ENCODE peak calls at places on chromosomes 13 and 19, in nine cellular contexts. One of them, this sample, is unnamed.

GRCh38 chr19:58279042-58279924 is 528 bp downstream of the ZNF8 start:
- DNase-seq in CD8-positive, alpha-beta memory T cell: peak
- DNase-seq in AG09309: peak
- DNase-seq in bronchial epithelial cell: peak
- DNase-seq in brain microvascular endothelial cell: peak
- DNase-seq in heart right ventricle: peak
- DNase-seq in ovary: peak
- DNase-seq in mammary epithelial cell: peak
- DNase-seq in mucosa of descending colon: peak
- DNase-seq in this sample: no peak

GRCh38 chr13:48891586-48891985 is 84.1 kb upstream of the FNDC3A start:
- DNase-seq in CD8-positive, alpha-beta memory T cell: no peak
- DNase-seq in AG09309: no peak
- DNase-seq in bronchial epithelial cell: peak
- DNase-seq in brain microvascular endothelial cell: peak
- DNase-seq in heart right ventricle: no peak
- DNase-seq in ovary: no peak
- DNase-seq in mammary epithelial cell: peak
- DNase-seq in mucosa of descending colon: no peak
- DNase-seq in this sample: no peak

GRCh38 chr13:29516012-29516411 is 79.5 kb downstream of the SLC7A1 start:
- DNase-seq in CD8-positive, alpha-beta memory T cell: no peak
- DNase-seq in AG09309: no peak
- DNase-seq in bronchial epithelial cell: no peak
- DNase-seq in brain microvascular endothelial cell: no peak
- DNase-seq in heart right ventricle: no peak
- DNase-seq in ovary: peak
- DNase-seq in mammary epithelial cell: no peak
- DNase-seq in mucosa of descending colon: no peak
- DNase-seq in this sample: no peak

GRCh38 chr19:43574424-43575155 is 737 bp downstream of the XRCC1 start:
- DNase-seq in CD8-positive, alpha-beta memory T cell: no peak
- DNase-seq in AG09309: no peak
- DNase-seq in bronchial epithelial cell: no peak
- DNase-seq in brain microvascular endothelial cell: peak
- DNase-seq in heart right ventricle: no peak
- DNase-seq in ovary: peak
- DNase-seq in mammary epithelial cell: peak
- DNase-seq in mucosa of descending colon: no peak
- DNase-seq in this sample: no peak

GRCh38 chr19:45075215-45076028 is 856 bp downstream of the ZNF296 start:
- DNase-seq in CD8-positive, alpha-beta memory T cell: peak
- DNase-seq in AG09309: no peak
- DNase-seq in bronchial epithelial cell: peak
- DNase-seq in brain microvascular endothelial cell: no peak
- DNase-seq in heart right ventricle: peak
- DNase-seq in ovary: no peak
- DNase-seq in mammary epithelial cell: no peak
- DNase-seq in mucosa of descending colon: peak
- DNase-seq in this sample: no peak

GRCh38 chr13:100439247-100439955 is 149.2 kb downstream of the GGACT start:
- DNase-seq in CD8-positive, alpha-beta memory T cell: no peak
- DNase-seq in AG09309: no peak
- DNase-seq in bronchial epithelial cell: no peak
- DNase-seq in brain microvascular endothelial cell: no peak
- DNase-seq in heart right ventricle: no peak
- DNase-seq in ovary: no peak
- DNase-seq in mammary epithelial cell: no peak
- DNase-seq in mucosa of descending colon: no peak
- DNase-seq in this sample: no peak

GRCh38 chr19:33796164-33797100 is at the start of gene KCTD15:
- DNase-seq in CD8-positive, alpha-beta memory T cell: no peak
- DNase-seq in AG09309: no peak
- DNase-seq in bronchial epithelial cell: no peak
- DNase-seq in brain microvascular endothelial cell: no peak
- DNase-seq in heart right ventricle: no peak
- DNase-seq in ovary: peak
- DNase-seq in mammary epithelial cell: peak
- DNase-seq in mucosa of descending colon: peak
- DNase-seq in this sample: no peak

GRCh38 chr19:48413879-48414623 is 20.6 kb downstream of the GRIN2D start:
- DNase-seq in CD8-positive, alpha-beta memory T cell: no peak
- DNase-seq in AG09309: no peak
- DNase-seq in bronchial epithelial cell: peak
- DNase-seq in brain microvascular endothelial cell: no peak
- DNase-seq in heart right ventricle: no peak
- DNase-seq in ovary: no peak
- DNase-seq in mammary epithelial cell: peak
- DNase-seq in mucosa of descending colon: no peak
- DNase-seq in this sample: no peak

GRCh38 chr13:83221256-83221655 is 661.0 kb downstream of the SLITRK1 start:
- DNase-seq in CD8-positive, alpha-beta memory T cell: no peak
- DNase-seq in AG09309: no peak
- DNase-seq in bronchial epithelial cell: no peak
- DNase-seq in brain microvascular endothelial cell: no peak
- DNase-seq in heart right ventricle: no peak
- DNase-seq in ovary: no peak
- DNase-seq in mammary epithelial cell: no peak
- DNase-seq in mucosa of descending colon: no peak
- DNase-seq in this sample: peak

GRCh38 chr19:16458391-16459128 is 13.2 kb downstream of the EPS15L1 start:
- DNase-seq in CD8-positive, alpha-beta memory T cell: no peak
- DNase-seq in AG09309: no peak
- DNase-seq in bronchial epithelial cell: no peak
- DNase-seq in brain microvascular endothelial cell: no peak
- DNase-seq in heart right ventricle: no peak
- DNase-seq in ovary: no peak
- DNase-seq in mammary epithelial cell: no peak
- DNase-seq in mucosa of descending colon: no peak
- DNase-seq in this sample: no peak

GRCh38 chr19:45322311-45322710 is 364 bp downstream of the CKM start:
- DNase-seq in CD8-positive, alpha-beta memory T cell: no peak
- DNase-seq in AG09309: no peak
- DNase-seq in bronchial epithelial cell: no peak
- DNase-seq in brain microvascular endothelial cell: no peak
- DNase-seq in heart right ventricle: no peak
- DNase-seq in ovary: no peak
- DNase-seq in mammary epithelial cell: no peak
- DNase-seq in mucosa of descending colon: no peak
- DNase-seq in this sample: peak

GRCh38 chr13:39016789-39017188 is 21.1 kb downstream of the PROSER1 start:
- DNase-seq in CD8-positive, alpha-beta memory T cell: peak
- DNase-seq in AG09309: no peak
- DNase-seq in bronchial epithelial cell: peak
- DNase-seq in brain microvascular endothelial cell: no peak
- DNase-seq in heart right ventricle: no peak
- DNase-seq in ovary: no peak
- DNase-seq in mammary epithelial cell: peak
- DNase-seq in mucosa of descending colon: no peak
- DNase-seq in this sample: no peak

GRCh38 chr13:47679391-47679790 is 321.7 kb downstream of the SUCLA2 start:
- DNase-seq in CD8-positive, alpha-beta memory T cell: no peak
- DNase-seq in AG09309: peak
- DNase-seq in bronchial epithelial cell: peak
- DNase-seq in brain microvascular endothelial cell: peak
- DNase-seq in heart right ventricle: no peak
- DNase-seq in ovary: no peak
- DNase-seq in mammary epithelial cell: peak
- DNase-seq in mucosa of descending colon: no peak
- DNase-seq in this sample: no peak

GRCh38 chr13:26679411-26679810 is 81.2 kb downstream of the GPR12 start:
- DNase-seq in CD8-positive, alpha-beta memory T cell: no peak
- DNase-seq in AG09309: no peak
- DNase-seq in bronchial epithelial cell: peak
- DNase-seq in brain microvascular endothelial cell: peak
- DNase-seq in heart right ventricle: no peak
- DNase-seq in ovary: no peak
- DNase-seq in mammary epithelial cell: peak
- DNase-seq in mucosa of descending colon: no peak
- DNase-seq in this sample: no peak

GRCh38 chr19:29245221-29245620 is 32.3 kb upstream of the UQCRFS1 start:
- DNase-seq in CD8-positive, alpha-beta memory T cell: no peak
- DNase-seq in AG09309: no peak
- DNase-seq in bronchial epithelial cell: no peak
- DNase-seq in brain microvascular endothelial cell: no peak
- DNase-seq in heart right ventricle: no peak
- DNase-seq in ovary: no peak
- DNase-seq in mammary epithelial cell: no peak
- DNase-seq in mucosa of descending colon: no peak
- DNase-seq in this sample: no peak

GRCh38 chr13:50543767-50544166 is 299.7 kb downstream of the DLEU7 start:
- DNase-seq in CD8-positive, alpha-beta memory T cell: no peak
- DNase-seq in AG09309: no peak
- DNase-seq in bronchial epithelial cell: peak
- DNase-seq in brain microvascular endothelial cell: peak
- DNase-seq in heart right ventricle: no peak
- DNase-seq in ovary: no peak
- DNase-seq in mammary epithelial cell: no peak
- DNase-seq in mucosa of descending colon: no peak
- DNase-seq in this sample: no peak
- H3K4me3 ChIP-seq in CD8-positive, alpha-beta memory T cell: no peak
- H3K4me3 ChIP-seq in AG09309: no peak
- H3K4me3 ChIP-seq in bronchial epithelial cell: no peak
- H3K4me3 ChIP-seq in brain microvascular endothelial cell: no peak
- H3K4me3 ChIP-seq in heart right ventricle: no peak
- H3K4me3 ChIP-seq in ovary: no peak
- H3K4me3 ChIP-seq in mammary epithelial cell: no peak
- H3K4me3 ChIP-seq in mucosa of descending colon: no peak
- H3K4me3 ChIP-seq in this sample: no peak

GRCh38 chr13:71624641-71625040 is 242.4 kb downstream of the DACH1 start:
- DNase-seq in CD8-positive, alpha-beta memory T cell: no peak
- DNase-seq in AG09309: no peak
- DNase-seq in bronchial epithelial cell: no peak
- DNase-seq in brain microvascular endothelial cell: no peak
- DNase-seq in heart right ventricle: no peak
- DNase-seq in ovary: no peak
- DNase-seq in mammary epithelial cell: no peak
- DNase-seq in mucosa of descending colon: no peak
- DNase-seq in this sample: no peak
- H3K4me3 ChIP-seq in CD8-positive, alpha-beta memory T cell: no peak
- H3K4me3 ChIP-seq in AG09309: no peak
- H3K4me3 ChIP-seq in bronchial epithelial cell: no peak
- H3K4me3 ChIP-seq in brain microvascular endothelial cell: no peak
- H3K4me3 ChIP-seq in heart right ventricle: no peak
- H3K4me3 ChIP-seq in ovary: no peak
- H3K4me3 ChIP-seq in mammary epithelial cell: no peak
- H3K4me3 ChIP-seq in mucosa of descending colon: no peak
- H3K4me3 ChIP-seq in this sample: no peak

DNA sequence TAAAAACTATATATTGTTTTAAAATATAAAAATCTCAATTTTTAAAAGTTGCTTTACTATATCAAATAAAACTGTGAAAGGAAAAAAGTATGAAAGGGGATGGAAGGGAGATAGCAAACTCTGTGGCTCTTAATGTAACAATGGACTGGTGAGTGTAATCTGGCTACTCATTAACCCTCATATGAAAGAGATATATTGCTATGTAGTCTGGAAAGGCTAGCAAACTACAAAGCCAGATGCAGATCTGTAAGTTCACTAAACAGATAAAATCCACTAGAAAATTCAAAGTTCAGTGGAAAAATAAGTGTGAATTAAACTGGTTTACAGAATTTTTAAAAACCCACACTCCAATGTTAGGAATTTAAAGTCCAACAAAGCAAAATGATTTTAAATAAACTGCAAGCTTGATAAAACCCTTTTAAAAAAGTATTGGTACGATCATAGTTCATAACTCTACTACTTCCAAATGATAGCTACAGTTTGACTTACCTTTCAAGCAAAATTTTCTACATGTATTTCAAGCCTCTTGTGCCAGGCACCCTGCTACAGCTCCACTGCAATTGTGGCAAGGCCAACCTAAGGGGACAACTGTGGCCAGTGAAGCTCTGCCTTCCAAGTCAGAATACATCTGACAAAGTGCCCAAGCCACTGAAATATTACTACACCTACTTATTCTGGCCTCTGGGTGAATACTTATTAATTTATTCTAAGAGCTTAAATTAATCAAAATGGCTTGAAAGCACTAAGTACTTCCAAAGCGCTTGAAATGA is 647 bp upstream of the ELF1 start:
- DNase-seq in CD8-positive, alpha-beta memory T cell: no peak
- DNase-seq in AG09309: no peak
- DNase-seq in bronchial epithelial cell: no peak
- DNase-seq in brain microvascular endothelial cell: no peak
- DNase-seq in heart right ventricle: no peak
- DNase-seq in ovary: no peak
- DNase-seq in mammary epithelial cell: no peak
- DNase-seq in mucosa of descending colon: peak
- DNase-seq in this sample: no peak
- H3K4me3 ChIP-seq in CD8-positive, alpha-beta memory T cell: no peak
- H3K4me3 ChIP-seq in AG09309: no peak
- H3K4me3 ChIP-seq in bronchial epithelial cell: no peak
- H3K4me3 ChIP-seq in brain microvascular endothelial cell: no peak
- H3K4me3 ChIP-seq in heart right ventricle: no peak
- H3K4me3 ChIP-seq in ovary: no peak
- H3K4me3 ChIP-seq in mammary epithelial cell: peak
- H3K4me3 ChIP-seq in mucosa of descending colon: no peak
- H3K4me3 ChIP-seq in this sample: no peak

GRCh38 chr13:27821566-27821965 is 29.3 kb downstream of the GSX1 start:
- DNase-seq in CD8-positive, alpha-beta memory T cell: no peak
- DNase-seq in AG09309: no peak
- DNase-seq in bronchial epithelial cell: no peak
- DNase-seq in brain microvascular endothelial cell: no peak
- DNase-seq in heart right ventricle: no peak
- DNase-seq in ovary: no peak
- DNase-seq in mammary epithelial cell: peak
- DNase-seq in mucosa of descending colon: no peak
- DNase-seq in this sample: no peak
- H3K4me3 ChIP-seq in CD8-positive, alpha-beta memory T cell: no peak
- H3K4me3 ChIP-seq in AG09309: no peak
- H3K4me3 ChIP-seq in bronchial epithelial cell: no peak
- H3K4me3 ChIP-seq in brain microvascular endothelial cell: no peak
- H3K4me3 ChIP-seq in heart right ventricle: no peak
- H3K4me3 ChIP-seq in ovary: no peak
- H3K4me3 ChIP-seq in mammary epithelial cell: no peak
- H3K4me3 ChIP-seq in mucosa of descending colon: no peak
- H3K4me3 ChIP-seq in this sample: no peak

DNA sequence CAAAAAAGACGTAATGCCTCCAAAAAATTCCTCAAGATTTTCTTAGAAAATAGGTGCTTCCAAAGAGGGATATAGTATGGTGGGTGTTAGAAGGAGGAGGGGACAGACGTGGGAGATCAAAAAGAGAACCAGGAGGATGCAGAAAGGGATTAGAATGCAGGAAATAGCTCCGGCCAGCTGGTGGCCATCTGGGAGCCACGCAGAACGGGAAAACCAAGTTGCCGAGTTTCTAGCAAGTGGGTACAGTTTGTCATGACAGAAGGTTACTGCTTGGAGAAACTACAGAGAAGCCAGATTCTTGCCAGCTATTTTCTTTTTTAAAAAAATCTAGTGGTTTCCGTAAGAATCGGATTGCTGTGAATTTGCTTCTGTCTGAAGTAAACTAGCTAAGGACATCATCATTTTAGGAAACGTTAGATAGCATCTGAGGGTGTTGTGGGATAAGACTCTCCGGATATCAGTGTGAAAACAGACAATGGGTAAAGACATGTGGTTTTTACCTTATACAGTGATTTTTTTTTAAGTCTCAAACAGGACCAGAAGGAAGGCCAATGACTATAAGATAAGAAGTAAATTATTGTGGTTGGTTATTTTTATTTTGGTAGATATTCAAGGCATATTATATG is 104.9 kb downstream of the HSPH1 start:
- DNase-seq in CD8-positive, alpha-beta memory T cell: no peak
- DNase-seq in AG09309: no peak
- DNase-seq in bronchial epithelial cell: no peak
- DNase-seq in brain microvascular endothelial cell: no peak
- DNase-seq in heart right ventricle: no peak
- DNase-seq in ovary: peak
- DNase-seq in mammary epithelial cell: no peak
- DNase-seq in mucosa of descending colon: no peak
- DNase-seq in this sample: peak
- H3K4me3 ChIP-seq in CD8-positive, alpha-beta memory T cell: no peak
- H3K4me3 ChIP-seq in AG09309: no peak
- H3K4me3 ChIP-seq in bronchial epithelial cell: no peak
- H3K4me3 ChIP-seq in brain microvascular endothelial cell: no peak
- H3K4me3 ChIP-seq in heart right ventricle: no peak
- H3K4me3 ChIP-seq in ovary: no peak
- H3K4me3 ChIP-seq in mammary epithelial cell: no peak
- H3K4me3 ChIP-seq in mucosa of descending colon: no peak
- H3K4me3 ChIP-seq in this sample: no peak

This sample was measured in Jurkat, Clone E6-1.